ENCODE peak calls at places on chromosomes 5 and 9, in five cellular contexts. D, G, E, R and Q are unnamed samples. For H3K4me1 and H3K9me3, the result is how much of the 10 kb centered on the place peaks cover.

GRCh38 chr9:76542360-76542759 is 83.4 kb downstream of the GCNT1 start:
- DNase-seq in G (no peak), E (no peak), D (no peak), R (no peak), Q (no peak)

GRCh38 chr9:126061575-126061974 is 265.1 kb upstream of the MVB12B start:
- DNase-seq in R (no peak), D (no peak), G (no peak), E (no peak), Q (no peak)

GRCh38 chr9:123544007-123544827 is 188.2 kb downstream of the CRB2 start:
- DNase-seq in R (peak), G (no peak), E (peak), D (peak), Q (no peak)

GRCh38 chr9:81028504-81028903 is 660.8 kb downstream of the TLE1 start:
- DNase-seq in E (peak), R (peak), G (no peak), D (no peak), Q (no peak)

GRCh38 chr5:6266671-6267197 is 111.6 kb downstream of the MED10 start:
- DNase-seq in E (no peak), G (no peak), D (no peak), R (no peak), Q (no peak)

GRCh38 chr9:121779381-121780117 is 128.1 kb downstream of the DAB2IP start:
- DNase-seq in R (no peak), E (no peak), D (no peak), G (no peak), Q (no peak)

GRCh38 chr9:137673871-137674270 is 55.1 kb downstream of the EHMT1 start:
- DNase-seq in G (no peak), D (no peak), E (no peak), R (no peak), Q (no peak)

GRCh38 chr9:72022846-72023245 is 37.6 kb downstream of the C9orf57 start:
- DNase-seq in D (peak), R (peak), E (peak), G (no peak), Q (no peak)

GRCh38 chr9:130672466-130672865 is 8.1 kb downstream of the PRDM12 start:
- DNase-seq in E (no peak), G (no peak), R (no peak), D (no peak), Q (no peak)

GRCh38 chr9:89743216-89743575 is 138.4 kb downstream of the GADD45G start:
- DNase-seq in G (no peak), R (no peak), E (no peak), D (no peak), Q (no peak)

GRCh38 chr9:134222018-134222573 is 57.7 kb upstream of the RNU6ATAC start:
- DNase-seq in R (no peak), G (no peak), D (no peak), E (no peak), Q (no peak)

GRCh38 chr9:127446720-127447415 is 4.3 kb downstream of the RPL12 start:
- DNase-seq in D (no peak), E (no peak), G (no peak), R (no peak), Q (no peak)

GRCh38 chr5:115455241-115455640 is 89.3 kb downstream of the FEM1C start:
- DNase-seq in G (no peak), D (peak), R (peak), E (peak), Q (peak)

GRCh38 chr5:115457574-115457973 is 87.0 kb downstream of the FEM1C start:
- DNase-seq in G (no peak), D (peak), E (no peak), R (no peak), Q (no peak)

GRCh38 chr5:115457985-115458384 is 86.6 kb downstream of the FEM1C start:
- DNase-seq in G (no peak), R (peak), D (peak), E (no peak), Q (no peak)

GRCh38 chr5:115456056-115456455 is 88.5 kb downstream of the FEM1C start:
- DNase-seq in E (no peak), D (peak), G (no peak), R (no peak), Q (no peak)

GRCh38 chr5:115456539-115456938 is 88.0 kb downstream of the FEM1C start:
- DNase-seq in R (no peak), E (no peak), G (no peak), D (peak), Q (no peak)
- H3K4me1 ChIP-seq in R (under half), E (half or more), G (under half), D (under half), Q (half or more)

GRCh38 chr5:173595826-173596225 is 20.6 kb downstream of the BOD1 start:
- DNase-seq in D (no peak), E (no peak), G (no peak), R (no peak), Q (no peak)

GRCh38 chr5:173592050-173592669 is 24.3 kb downstream of the BOD1 start:
- DNase-seq in G (no peak), D (no peak), R (no peak), E (no peak), Q (no peak)

GRCh38 chr5:173591300-173591622 is 25.2 kb downstream of the BOD1 start:
- DNase-seq in R (peak), D (no peak), E (peak), G (no peak), Q (no peak)

GRCh38 chr5:173594061-173594460 is 22.4 kb downstream of the BOD1 start:
- DNase-seq in G (no peak), E (peak), R (no peak), D (no peak), Q (no peak)

GRCh38 chr5:173590436-173591299 is 25.8 kb downstream of the BOD1 start:
- DNase-seq in G (no peak), E (no peak), R (no peak), D (no peak), Q (no peak)
- H3K9me3 ChIP-seq in G (under half), E (under half), R (under half), D (under half), Q (under half)

DNA sequence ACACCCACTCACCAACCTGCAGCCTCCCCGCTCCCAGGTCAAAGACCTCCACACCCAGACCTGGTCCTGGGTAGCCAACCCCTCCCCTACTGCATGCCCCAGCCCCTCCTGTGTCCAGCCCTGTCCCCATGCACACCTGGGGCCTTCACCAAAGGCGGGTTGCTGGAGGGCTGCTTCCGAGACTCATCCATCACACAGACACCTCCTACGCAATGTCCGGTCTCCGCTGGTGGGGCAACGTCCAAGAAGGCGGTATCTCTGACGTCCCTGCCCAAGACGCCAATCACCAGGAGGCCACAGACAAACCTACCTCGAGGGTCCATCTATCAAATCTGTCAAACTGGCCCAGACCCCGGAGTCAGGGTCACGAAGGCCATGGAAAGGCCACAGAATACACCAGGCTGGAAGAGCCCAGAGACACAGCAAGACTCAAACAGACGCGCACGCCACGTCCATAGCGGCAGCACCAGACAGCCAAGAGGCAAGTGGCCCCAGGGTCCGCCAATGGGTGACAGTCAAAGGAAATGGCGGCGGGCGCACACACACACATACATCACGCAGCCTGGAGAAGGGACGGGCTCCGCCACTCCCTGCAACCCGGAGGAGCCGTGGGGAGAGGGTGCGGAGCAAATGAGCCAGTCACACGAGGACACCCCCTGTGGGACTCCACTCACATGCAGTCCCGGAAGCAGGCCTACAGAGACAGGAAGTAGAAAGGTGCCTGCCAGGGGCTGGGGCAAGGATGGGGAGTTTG is 10.7 kb downstream of the NACC2 start:
- DNase-seq in G (peak), R (no peak), E (no peak), D (no peak), Q (peak)
- H3K4me1 ChIP-seq in G (under half), R (under half), E (under half), D (under half), Q (half or more)

GRCh38 chr9:135919318-135919717 is 12.0 kb upstream of the CAMSAP1 start:
- DNase-seq in R (no peak), E (no peak), G (no peak), D (no peak), Q (peak)
- H3K9me3 ChIP-seq in R (under half), E (under half), G (under half), D (under half), Q (under half)

GRCh38 chr9:133146746-133147411 is 16.8 kb downstream of the GBGT1 start:
- DNase-seq in D (no peak), E (no peak), G (no peak), R (no peak), Q (no peak)

GRCh38 chr9:133144142-133144886 is 19.4 kb downstream of the GBGT1 start:
- DNase-seq in D (peak), R (no peak), G (peak), E (peak), Q (peak)

GRCh38 chr9:133143639-133144141 is 20.0 kb downstream of the GBGT1 start:
- DNase-seq in R (no peak), D (no peak), E (no peak), G (no peak), Q (no peak)

GRCh38 chr9:133142657-133143592 is 20.8 kb downstream of the GBGT1 start:
- DNase-seq in D (peak), G (no peak), R (no peak), E (no peak), Q (no peak)

DNA sequence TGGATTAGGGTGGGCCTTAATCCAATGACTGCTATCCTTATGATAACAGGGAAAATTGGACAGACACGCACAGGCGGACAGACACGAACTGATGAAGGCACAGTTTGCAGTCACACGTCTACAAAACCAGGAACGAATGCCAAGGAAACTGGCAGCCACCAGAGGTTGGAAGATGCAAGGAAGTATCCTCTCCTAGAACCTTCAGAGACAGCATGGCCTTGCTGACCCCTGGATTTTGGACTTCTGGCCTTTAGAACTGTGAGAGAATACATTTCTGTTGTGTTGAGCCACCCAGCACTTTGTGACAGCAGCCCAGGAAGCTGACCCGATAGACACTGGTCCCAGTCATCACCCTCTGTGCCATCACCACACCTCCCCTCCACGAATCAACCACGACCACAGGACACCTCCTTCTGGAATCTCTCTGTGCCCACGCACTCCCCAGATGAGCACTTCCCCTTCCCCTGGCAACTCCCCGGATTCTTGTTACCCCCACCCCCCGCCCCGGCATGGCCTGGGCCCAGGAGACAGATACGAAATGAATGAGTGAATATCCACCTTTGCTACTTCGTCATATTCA is 18.7 kb downstream of the GBGT1 start:
- DNase-seq in R (no peak), D (peak), G (no peak), E (peak), Q (no peak)
- H3K4me1 ChIP-seq in R (under half), D (under half), G (under half), E (under half), Q (under half)

GRCh38 chr5:141369994-141370848 is at the start of gene PCDHGB3:
- DNase-seq in E (peak), R (peak), D (no peak), G (no peak), Q (no peak)
- H3K9me3 ChIP-seq in E (under half), R (half or more), D (under half), G (under half), Q (under half)